ENCODE peak calls at places on chromosomes 5 and 9, in eight cellular contexts. One of them, this sample, is unnamed.

GRCh38 chr5:76926329-76927105 is 26.3 kb upstream of the CRHBP start:
- ATAC-seq in activated naive CD4-positive, alpha-beta T cell treated with anti-CD3 and anti-CD28 coated beads, Interleukin-2, amount 50 U/mL, for 72 hours: no peak
- ATAC-seq in activated CD8-positive, alpha-beta memory T cell treated with anti-CD3 and anti-CD28 coated beads, Interleukin-2, amount 10 ng/mL, durations not matched to agents 7 days and 5 days: no peak
- ATAC-seq in natural killer cell: no peak
- ATAC-seq in SK-N-SH treated with all-trans-retinoic acid at 6 μM for 48 hours: no peak
- ATAC-seq in activated CD4-positive, alpha-beta T cell treated with anti-CD3 and anti-CD28 coated beads for 36 hours: no peak
- ATAC-seq in naive thymus-derived CD4-positive, alpha-beta T cell: no peak
- ATAC-seq in Right ventricle myocardium superior: no peak
- ATAC-seq in this sample: no peak

GRCh38 chr5:139394123-139394653 is 716 bp downstream of the PROB1 start:
- ATAC-seq in naive thymus-derived CD4-positive, alpha-beta T cell: peak
- ATAC-seq in activated CD4-positive, alpha-beta T cell treated with anti-CD3 and anti-CD28 coated beads for 36 hours: peak
- ATAC-seq in natural killer cell: peak
- ATAC-seq in SK-N-SH treated with all-trans-retinoic acid at 6 μM for 48 hours: peak
- ATAC-seq in Right ventricle myocardium superior: peak
- ATAC-seq in activated naive CD4-positive, alpha-beta T cell treated with anti-CD3 and anti-CD28 coated beads, Interleukin-2, amount 50 U/mL, for 72 hours: no peak
- ATAC-seq in activated CD8-positive, alpha-beta memory T cell treated with anti-CD3 and anti-CD28 coated beads, Interleukin-2, amount 10 ng/mL, durations not matched to agents 7 days and 5 days: peak
- ATAC-seq in this sample: no peak

GRCh38 chr9:88748566-88749238 is 213.7 kb downstream of the NXNL2 start:
- ATAC-seq in activated CD4-positive, alpha-beta T cell treated with anti-CD3 and anti-CD28 coated beads for 36 hours: no peak
- ATAC-seq in naive thymus-derived CD4-positive, alpha-beta T cell: no peak
- ATAC-seq in activated CD8-positive, alpha-beta memory T cell treated with anti-CD3 and anti-CD28 coated beads, Interleukin-2, amount 10 ng/mL, durations not matched to agents 7 days and 5 days: no peak
- ATAC-seq in natural killer cell: no peak
- ATAC-seq in SK-N-SH treated with all-trans-retinoic acid at 6 μM for 48 hours: no peak
- ATAC-seq in Right ventricle myocardium superior: peak
- ATAC-seq in activated naive CD4-positive, alpha-beta T cell treated with anti-CD3 and anti-CD28 coated beads, Interleukin-2, amount 50 U/mL, for 72 hours: no peak
- ATAC-seq in this sample: no peak

GRCh38 chr9:5839572-5839902 is 6.6 kb upstream of the ERMP1 start:
- ATAC-seq in activated CD8-positive, alpha-beta memory T cell treated with anti-CD3 and anti-CD28 coated beads, Interleukin-2, amount 10 ng/mL, durations not matched to agents 7 days and 5 days: no peak
- ATAC-seq in Right ventricle myocardium superior: peak
- ATAC-seq in activated naive CD4-positive, alpha-beta T cell treated with anti-CD3 and anti-CD28 coated beads, Interleukin-2, amount 50 U/mL, for 72 hours: no peak
- ATAC-seq in activated CD4-positive, alpha-beta T cell treated with anti-CD3 and anti-CD28 coated beads for 36 hours: no peak
- ATAC-seq in naive thymus-derived CD4-positive, alpha-beta T cell: no peak
- ATAC-seq in natural killer cell: no peak
- ATAC-seq in SK-N-SH treated with all-trans-retinoic acid at 6 μM for 48 hours: no peak
- ATAC-seq in this sample: no peak

GRCh38 chr9:135267410-135267809 is 179.9 kb downstream of the OLFM1 start:
- ATAC-seq in activated CD8-positive, alpha-beta memory T cell treated with anti-CD3 and anti-CD28 coated beads, Interleukin-2, amount 10 ng/mL, durations not matched to agents 7 days and 5 days: no peak
- ATAC-seq in Right ventricle myocardium superior: no peak
- ATAC-seq in naive thymus-derived CD4-positive, alpha-beta T cell: no peak
- ATAC-seq in activated CD4-positive, alpha-beta T cell treated with anti-CD3 and anti-CD28 coated beads for 36 hours: no peak
- ATAC-seq in activated naive CD4-positive, alpha-beta T cell treated with anti-CD3 and anti-CD28 coated beads, Interleukin-2, amount 50 U/mL, for 72 hours: no peak
- ATAC-seq in natural killer cell: no peak
- ATAC-seq in SK-N-SH treated with all-trans-retinoic acid at 6 μM for 48 hours: no peak
- ATAC-seq in this sample: no peak

GRCh38 chr5:36240779-36241635 is 718 bp downstream of the NADK2 start:
- ATAC-seq in natural killer cell: no peak
- ATAC-seq in activated naive CD4-positive, alpha-beta T cell treated with anti-CD3 and anti-CD28 coated beads, Interleukin-2, amount 50 U/mL, for 72 hours: peak
- ATAC-seq in SK-N-SH treated with all-trans-retinoic acid at 6 μM for 48 hours: peak
- ATAC-seq in Right ventricle myocardium superior: peak
- ATAC-seq in naive thymus-derived CD4-positive, alpha-beta T cell: no peak
- ATAC-seq in activated CD8-positive, alpha-beta memory T cell treated with anti-CD3 and anti-CD28 coated beads, Interleukin-2, amount 10 ng/mL, durations not matched to agents 7 days and 5 days: peak
- ATAC-seq in activated CD4-positive, alpha-beta T cell treated with anti-CD3 and anti-CD28 coated beads for 36 hours: peak
- ATAC-seq in this sample: peak

GRCh38 chr9:129624947-129625346 is 1.0 kb upstream of the NTMT1 start:
- ATAC-seq in activated naive CD4-positive, alpha-beta T cell treated with anti-CD3 and anti-CD28 coated beads, Interleukin-2, amount 50 U/mL, for 72 hours: peak
- ATAC-seq in activated CD4-positive, alpha-beta T cell treated with anti-CD3 and anti-CD28 coated beads for 36 hours: peak
- ATAC-seq in naive thymus-derived CD4-positive, alpha-beta T cell: peak
- ATAC-seq in SK-N-SH treated with all-trans-retinoic acid at 6 μM for 48 hours: no peak
- ATAC-seq in natural killer cell: no peak
- ATAC-seq in Right ventricle myocardium superior: no peak
- ATAC-seq in activated CD8-positive, alpha-beta memory T cell treated with anti-CD3 and anti-CD28 coated beads, Interleukin-2, amount 10 ng/mL, durations not matched to agents 7 days and 5 days: peak
- ATAC-seq in this sample: peak

GRCh38 chr5:173888473-173889135 is 455 bp downstream of the CPEB4 start:
- ATAC-seq in Right ventricle myocardium superior: peak
- ATAC-seq in natural killer cell: no peak
- ATAC-seq in activated naive CD4-positive, alpha-beta T cell treated with anti-CD3 and anti-CD28 coated beads, Interleukin-2, amount 50 U/mL, for 72 hours: no peak
- ATAC-seq in naive thymus-derived CD4-positive, alpha-beta T cell: no peak
- ATAC-seq in activated CD8-positive, alpha-beta memory T cell treated with anti-CD3 and anti-CD28 coated beads, Interleukin-2, amount 10 ng/mL, durations not matched to agents 7 days and 5 days: no peak
- ATAC-seq in activated CD4-positive, alpha-beta T cell treated with anti-CD3 and anti-CD28 coated beads for 36 hours: no peak
- ATAC-seq in SK-N-SH treated with all-trans-retinoic acid at 6 μM for 48 hours: peak
- ATAC-seq in this sample: no peak

GRCh38 chr5:127229185-127229889 is 61.3 kb upstream of the MEGF10 start:
- ATAC-seq in activated CD4-positive, alpha-beta T cell treated with anti-CD3 and anti-CD28 coated beads for 36 hours: peak
- ATAC-seq in naive thymus-derived CD4-positive, alpha-beta T cell: peak
- ATAC-seq in SK-N-SH treated with all-trans-retinoic acid at 6 μM for 48 hours: peak
- ATAC-seq in Right ventricle myocardium superior: peak
- ATAC-seq in activated naive CD4-positive, alpha-beta T cell treated with anti-CD3 and anti-CD28 coated beads, Interleukin-2, amount 50 U/mL, for 72 hours: peak
- ATAC-seq in natural killer cell: peak
- ATAC-seq in activated CD8-positive, alpha-beta memory T cell treated with anti-CD3 and anti-CD28 coated beads, Interleukin-2, amount 10 ng/mL, durations not matched to agents 7 days and 5 days: peak
- ATAC-seq in this sample: peak

GRCh38 chr9:108186996-108187395 is 668.8 kb downstream of the ACTL7B start:
- ATAC-seq in naive thymus-derived CD4-positive, alpha-beta T cell: no peak
- ATAC-seq in SK-N-SH treated with all-trans-retinoic acid at 6 μM for 48 hours: peak
- ATAC-seq in Right ventricle myocardium superior: peak
- ATAC-seq in activated naive CD4-positive, alpha-beta T cell treated with anti-CD3 and anti-CD28 coated beads, Interleukin-2, amount 50 U/mL, for 72 hours: no peak
- ATAC-seq in activated CD8-positive, alpha-beta memory T cell treated with anti-CD3 and anti-CD28 coated beads, Interleukin-2, amount 10 ng/mL, durations not matched to agents 7 days and 5 days: no peak
- ATAC-seq in activated CD4-positive, alpha-beta T cell treated with anti-CD3 and anti-CD28 coated beads for 36 hours: no peak
- ATAC-seq in natural killer cell: no peak
- ATAC-seq in this sample: no peak

GRCh38 chr5:2005101-2006041 is 122.6 kb upstream of the IRX4 start:
- ATAC-seq in naive thymus-derived CD4-positive, alpha-beta T cell: no peak
- ATAC-seq in activated CD8-positive, alpha-beta memory T cell treated with anti-CD3 and anti-CD28 coated beads, Interleukin-2, amount 10 ng/mL, durations not matched to agents 7 days and 5 days: no peak
- ATAC-seq in natural killer cell: no peak
- ATAC-seq in activated naive CD4-positive, alpha-beta T cell treated with anti-CD3 and anti-CD28 coated beads, Interleukin-2, amount 50 U/mL, for 72 hours: no peak
- ATAC-seq in Right ventricle myocardium superior: no peak
- ATAC-seq in SK-N-SH treated with all-trans-retinoic acid at 6 μM for 48 hours: no peak
- ATAC-seq in activated CD4-positive, alpha-beta T cell treated with anti-CD3 and anti-CD28 coated beads for 36 hours: no peak
- ATAC-seq in this sample: no peak

GRCh38 chr5:145681686-145682085 is 153.5 kb downstream of the PRELID2 start:
- ATAC-seq in naive thymus-derived CD4-positive, alpha-beta T cell: peak
- ATAC-seq in SK-N-SH treated with all-trans-retinoic acid at 6 μM for 48 hours: peak
- ATAC-seq in Right ventricle myocardium superior: peak
- ATAC-seq in activated CD8-positive, alpha-beta memory T cell treated with anti-CD3 and anti-CD28 coated beads, Interleukin-2, amount 10 ng/mL, durations not matched to agents 7 days and 5 days: peak
- ATAC-seq in activated naive CD4-positive, alpha-beta T cell treated with anti-CD3 and anti-CD28 coated beads, Interleukin-2, amount 50 U/mL, for 72 hours: peak
- ATAC-seq in natural killer cell: peak
- ATAC-seq in activated CD4-positive, alpha-beta T cell treated with anti-CD3 and anti-CD28 coated beads for 36 hours: peak
- ATAC-seq in this sample: peak

GRCh38 chr5:72525816-72526215 is 18.6 kb upstream of the ZNF366 start:
- ATAC-seq in SK-N-SH treated with all-trans-retinoic acid at 6 μM for 48 hours: no peak
- ATAC-seq in naive thymus-derived CD4-positive, alpha-beta T cell: no peak
- ATAC-seq in activated CD4-positive, alpha-beta T cell treated with anti-CD3 and anti-CD28 coated beads for 36 hours: no peak
- ATAC-seq in activated naive CD4-positive, alpha-beta T cell treated with anti-CD3 and anti-CD28 coated beads, Interleukin-2, amount 50 U/mL, for 72 hours: no peak
- ATAC-seq in Right ventricle myocardium superior: peak
- ATAC-seq in natural killer cell: no peak
- ATAC-seq in activated CD8-positive, alpha-beta memory T cell treated with anti-CD3 and anti-CD28 coated beads, Interleukin-2, amount 10 ng/mL, durations not matched to agents 7 days and 5 days: no peak
- ATAC-seq in this sample: no peak

GRCh38 chr5:109173395-109173794 is 236.4 kb downstream of the PJA2 start:
- ATAC-seq in activated naive CD4-positive, alpha-beta T cell treated with anti-CD3 and anti-CD28 coated beads, Interleukin-2, amount 50 U/mL, for 72 hours: no peak
- ATAC-seq in activated CD8-positive, alpha-beta memory T cell treated with anti-CD3 and anti-CD28 coated beads, Interleukin-2, amount 10 ng/mL, durations not matched to agents 7 days and 5 days: no peak
- ATAC-seq in natural killer cell: no peak
- ATAC-seq in naive thymus-derived CD4-positive, alpha-beta T cell: no peak
- ATAC-seq in activated CD4-positive, alpha-beta T cell treated with anti-CD3 and anti-CD28 coated beads for 36 hours: no peak
- ATAC-seq in Right ventricle myocardium superior: no peak
- ATAC-seq in SK-N-SH treated with all-trans-retinoic acid at 6 μM for 48 hours: no peak
- ATAC-seq in this sample: no peak